ENCODE peak calls at places on chromosomes 6 and 20, in six cellular contexts. M is heart left ventricle; A is foreskin fibroblast; K is A673; T is activated CD8-positive, alpha-beta memory T cell treated with anti-CD3 and anti-CD28 coated beads, Interleukin-2, amount 10 ng/mL, durations not matched to agents 7 days and 5 days; Y is naive thymus-derived CD8-positive, alpha-beta T cell. R is an unnamed sample.

GRCh38 chr20:50727792-50728485 is 3.4 kb upstream of the PARD6B start:
- DNase-seq in M (no peak), A (peak; percentile 27), K (no peak), T (no peak), Y (no peak), R (no peak)

GRCh38 chr20:56808732-56809131 is 179.6 kb downstream of the TFAP2C start:
- DNase-seq in M (no peak), A (no peak), K (no peak), T (no peak), Y (no peak), R (no peak)

GRCh38 chr6:147434508-147434907 is 74.0 kb upstream of the SAMD5 start:
- DNase-seq in M (no peak), A (peak; percentile 31), K (no peak), T (no peak), Y (no peak), R (no peak)

GRCh38 chr20:59385461-59385860 is 85.0 kb downstream of the EDN3 start:
- DNase-seq in M (no peak), A (no peak), K (no peak), T (no peak), Y (peak; percentile 12), R (no peak)

GRCh38 chr6:166333172-166333995 is 9.0 kb downstream of the SFT2D1 start:
- DNase-seq in M (no peak), A (no peak), K (no peak), T (peak; percentile 78), Y (no peak), R (no peak)

GRCh38 chr6:140670013-140670412 is 1295.6 kb upstream of the CITED2 start:
- DNase-seq in M (no peak), A (peak; percentile 58), K (no peak), T (no peak), Y (no peak), R (no peak)

GRCh38 chr6:110341671-110342304 is 16.4 kb downstream of the METTL24 start:
- DNase-seq in M (no peak), A (peak; percentile 16), K (no peak), T (no peak), Y (no peak), R (no peak)

GRCh38 chr6:26389349-26389799 is 6.5 kb downstream of the BTN2A2 start:
- DNase-seq in M (no peak), A (peak; percentile 19), K (no peak), T (no peak), Y (no peak), R (no peak)

GRCh38 chr20:49877254-49877990 is 37.9 kb downstream of the SPATA2 start:
- DNase-seq in M (no peak), A (peak; percentile 25), K (no peak), T (no peak), Y (no peak), R (no peak)

GRCh38 chr6:4371207-4371921 is 236.0 kb upstream of the ECI2 start:
- DNase-seq in M (peak; percentile 85), A (peak; percentile 73), K (no peak), T (no peak), Y (no peak), R (peak; percentile 73)

GRCh38 chr20:47227576-47227975 is 128.9 kb downstream of the ZMYND8 start:
- DNase-seq in M (no peak), A (no peak), K (no peak), T (no peak), Y (no peak), R (no peak)

GRCh38 chr6:130215526-130215925 is 7.2 kb downstream of the SAMD3 start:
- DNase-seq in M (no peak), A (no peak), K (no peak), T (peak; percentile 77), Y (peak; percentile 6), R (no peak)

GRCh38 chr6:36324715-36325114 is 12.0 kb downstream of the BNIP5 start:
- DNase-seq in M (no peak), A (no peak), K (no peak), T (no peak), Y (no peak), R (no peak)

GRCh38 chr6:157101166-157101565 is 222.2 kb downstream of the TMEM242 start:
- DNase-seq in M (no peak), A (no peak), K (no peak), T (no peak), Y (no peak), R (no peak)

GRCh38 chr20:8646716-8647115 is 422.2 kb upstream of the PLCB4 start:
- DNase-seq in M (no peak), A (peak; percentile 54), K (no peak), T (no peak), Y (no peak), R (peak; percentile 47)

GRCh38 chr6:111534366-111534765 is 51.3 kb upstream of the REV3L start:
- DNase-seq in M (peak; percentile 76), A (peak; percentile 48), K (no peak), T (no peak), Y (no peak), R (no peak)

GRCh38 chr6:35304299-35304698 is 6.7 kb downstream of the DEF6 start:
- DNase-seq in M (no peak), A (no peak), K (no peak), T (no peak), Y (no peak), R (no peak)

GRCh38 chr6:36122495-36123269 is 7.6 kb upstream of the MAPK13 start:
- DNase-seq in M (no peak), A (peak; percentile 19), K (no peak), T (no peak), Y (no peak), R (no peak)

GRCh38 chr6:157893238-157893637 is 70.2 kb downstream of the SNX9 start:
- DNase-seq in M (no peak), A (no peak), K (no peak), T (no peak), Y (peak; percentile 68), R (no peak)

GRCh38 chr6:34196833-34197195 is 39.9 kb upstream of the HMGA1 start:
- DNase-seq in M (no peak), A (no peak), K (no peak), T (no peak), Y (no peak), R (no peak)

GRCh38 chr6:32945106-32945761 is 4.4 kb upstream of the HLA-DMB start:
- DNase-seq in M (no peak), A (peak; percentile 52), K (no peak), T (no peak), Y (no peak), R (no peak)

GRCh38 chr20:32603046-32603726 is 18.1 kb upstream of the NOL4L start:
- DNase-seq in M (no peak), A (no peak), K (no peak), T (no peak), Y (no peak), R (no peak)

GRCh38 chr6:372336-372911 is 19.1 kb upstream of the IRF4 start:
- DNase-seq in M (no peak), A (no peak), K (no peak), T (no peak), Y (no peak), R (no peak)

GRCh38 chr6:149884215-149884614 is 13.7 kb downstream of the RAET1E start:
- DNase-seq in M (no peak), A (peak; percentile 68), K (no peak), T (no peak), Y (no peak), R (no peak)

GRCh38 chr20:10647471-10647870 is 26.3 kb downstream of the JAG1 start:
- DNase-seq in M (no peak), A (peak; percentile 47), K (peak; percentile 48), T (no peak), Y (no peak), R (no peak)

GRCh38 chr6:36724514-36725385 is 27.1 kb downstream of the RAB44 start:
- DNase-seq in M (peak; percentile 42), A (peak; percentile 81), K (peak; percentile 58), T (peak; percentile 75), Y (no peak), R (peak; percentile 84)

GRCh38 chr6:38188677-38189335 is 369.3 kb downstream of the ZFAND3 start:
- DNase-seq in M (no peak), A (no peak), K (no peak), T (peak; percentile 37), Y (no peak), R (no peak)

R was measured in AG20443.